ENCODE peak calls at places on chromosomes 1 and 21, in ten cellular contexts. R is left ventricle myocardium inferior; L is fibroblast of lung; H is gastrocnemius medialis; Q is heart right ventricle; X is aorta; K is stomach; S is effector memory CD4-positive, alpha-beta T cell; O is uterus; D is esophagus squamous epithelium. N is an unnamed sample. For H3K4me1, the result is how much of the 10 kb centered on the place peaks cover.

GRCh38 chr1:114510235-114511047 is 562 bp downstream of the TRIM33 start:
- DNase-seq in K (peak), X (peak), S (peak), D (no peak), R (peak), Q (peak), H (peak), O (no peak), L (no peak), N (no peak)

GRCh38 chr1:46735708-46736324 is 16.9 kb upstream of the EFCAB14 start:
- DNase-seq in D (no peak), H (no peak), R (no peak), S (no peak), O (no peak), L (peak), X (no peak), Q (no peak), K (no peak), N (no peak)

GRCh38 chr1:202143011-202143767 is 1.3 kb downstream of the ARL8A start:
- DNase-seq in X (peak), D (no peak), K (no peak), R (peak), H (peak), O (no peak), S (no peak), L (no peak), Q (no peak), N (peak)

GRCh38 chr1:242017580-242018233 is 18.8 kb upstream of the MAP1LC3C start:
- DNase-seq in R (peak), L (peak), D (no peak), S (peak), K (peak), O (no peak), Q (peak), X (peak), H (peak), N (peak)

GRCh38 chr1:29569971-29570634 is 333.8 kb downstream of the PTPRU start:
- DNase-seq in H (peak), O (no peak), K (peak), D (no peak), Q (no peak), X (no peak), S (no peak), L (peak), R (no peak), N (no peak)

GRCh38 chr1:67013573-67013972 is 40.4 kb downstream of the SLC35D1 start:
- DNase-seq in K (no peak), X (no peak), S (no peak), H (peak), Q (no peak), R (no peak), D (no peak), O (no peak), L (peak), N (no peak)

GRCh38 chr1:228087771-228088251 is 5.3 kb downstream of the ARF1 start:
- DNase-seq in K (no peak), O (no peak), X (peak), S (no peak), R (peak), H (no peak), L (peak), Q (no peak), D (no peak), N (no peak)

GRCh38 chr1:92749024-92749634 is 35.8 kb downstream of the EVI5 start:
- DNase-seq in R (no peak), O (no peak), D (no peak), X (no peak), L (peak), S (peak), H (no peak), K (peak), Q (no peak), N (no peak)

GRCh38 chr1:38045431-38046332 is 911 bp downstream of the POU3F1 start:
- DNase-seq in X (no peak), D (no peak), Q (peak), L (peak), S (no peak), O (peak), K (no peak), R (no peak), H (no peak), N (no peak)

GRCh38 chr1:47374501-47374900 is 40.9 kb downstream of the CMPK1 start:
- DNase-seq in L (peak), S (no peak), K (no peak), D (no peak), Q (no peak), O (no peak), X (no peak), H (no peak), R (no peak), N (no peak)

GRCh38 chr1:155591770-155592169 is 18.2 kb upstream of the MSTO1 start:
- DNase-seq in O (no peak), K (no peak), X (no peak), L (peak), Q (no peak), D (no peak), S (peak), H (no peak), R (no peak), N (no peak)

DNA sequence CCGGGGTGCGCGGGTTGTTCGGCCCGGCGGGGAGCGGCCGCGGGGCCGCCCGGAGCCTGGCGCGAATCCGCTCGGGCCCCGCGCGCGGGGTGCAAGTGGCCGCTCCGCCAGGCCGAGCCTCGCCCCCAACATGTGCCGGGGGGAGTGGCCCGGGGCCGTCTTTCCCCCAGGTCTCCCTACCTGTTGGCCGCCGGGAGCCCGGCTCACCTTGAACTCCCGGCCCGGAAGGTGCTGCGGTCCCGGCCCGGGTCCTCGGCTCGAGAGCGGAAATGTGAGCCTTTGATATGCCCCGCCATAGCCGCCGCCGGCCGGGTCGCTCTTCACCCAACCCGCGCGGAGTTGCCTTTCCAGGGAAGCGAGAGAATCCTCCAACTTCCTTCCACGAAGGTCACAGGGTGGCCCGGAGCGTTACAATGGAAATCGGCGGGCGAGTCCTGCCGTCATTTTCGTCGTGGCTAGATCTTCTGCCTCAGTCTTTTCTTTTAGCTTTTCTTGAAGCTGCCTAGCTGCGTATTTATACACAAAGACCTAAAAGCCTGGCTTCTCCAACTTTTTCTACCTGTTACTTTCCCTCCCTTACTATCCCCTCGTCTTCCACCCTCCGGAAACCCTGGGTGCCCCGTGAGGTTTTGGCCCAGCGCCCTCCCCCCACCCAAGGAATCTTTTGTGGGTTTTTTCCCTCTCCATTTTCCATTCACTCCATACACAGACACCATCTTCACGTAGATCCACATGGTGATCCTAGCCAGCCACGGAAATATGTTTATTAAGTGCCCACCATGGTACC is 856 bp downstream of the PTGFRN start:
- DNase-seq in O (peak), X (peak), K (peak), H (no peak), D (no peak), S (peak), R (peak), L (no peak), Q (peak), N (peak)
- H3K4me1 ChIP-seq in O (under half), X (under half), K (under half), H (under half), D (half or more), S (under half), R (half or more), L (under half), Q (under half), N (under half)

GRCh38 chr1:94230920-94231319 is 6.5 kb downstream of the ARHGAP29 start:
- DNase-seq in O (no peak), K (no peak), H (no peak), D (no peak), R (no peak), S (no peak), X (no peak), L (no peak), Q (no peak), N (no peak)
- H3K27ac ChIP-seq in O (no peak), K (no peak), H (peak), D (no peak), R (peak), S (no peak), X (no peak), L (no peak), Q (peak), N (peak)

DNA sequence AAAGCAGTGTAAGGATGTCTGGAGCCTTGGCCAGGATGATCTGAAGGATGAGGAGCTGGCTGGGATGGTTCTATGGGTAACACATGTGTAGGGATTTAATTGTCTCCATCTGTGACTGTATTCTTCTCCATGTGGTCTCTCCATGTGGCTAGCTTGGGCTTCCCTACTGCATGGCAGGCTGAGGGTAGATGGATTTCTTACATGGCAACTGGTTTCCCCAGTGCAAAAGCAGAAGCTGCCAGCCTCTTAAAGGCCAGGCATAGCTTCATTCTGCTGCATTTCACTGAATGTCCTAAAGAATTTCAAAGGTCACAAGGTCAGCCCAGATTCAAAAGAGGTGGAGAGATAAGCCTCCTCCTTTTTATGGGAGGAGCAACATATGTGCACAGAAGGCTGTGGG is 61.7 kb downstream of the XCL2 start:
- DNase-seq in L (no peak), D (no peak), X (no peak), S (no peak), R (no peak), Q (no peak), H (no peak), K (no peak), O (no peak), N (no peak)
- H3K4me1 ChIP-seq in L (under half), D (under half), X (under half), S (under half), R (under half), Q (under half), H (under half), K (under half), O (under half), N (under half)

GRCh38 chr1:32336963-32337675 is 1.1 kb upstream of the MARCKSL1 start:
- DNase-seq in D (no peak), X (no peak), K (peak), O (peak), Q (peak), H (no peak), S (peak), L (no peak), R (peak), N (no peak)

GRCh38 chr1:32335951-32336867 is at the start of gene MARCKSL1:
- DNase-seq in K (peak), L (peak), D (no peak), R (peak), X (peak), H (peak), O (peak), Q (peak), S (peak), N (peak)

GRCh38 chr1:32334864-32335618 is 992 bp downstream of the MARCKSL1 start:
- DNase-seq in S (peak), R (peak), O (peak), H (no peak), K (peak), X (peak), L (peak), Q (peak), D (no peak), N (no peak)

GRCh38 chr1:32334274-32334861 is 1.7 kb downstream of the MARCKSL1 start:
- DNase-seq in H (no peak), D (no peak), R (no peak), L (no peak), Q (no peak), O (no peak), S (no peak), K (no peak), X (no peak), N (no peak)

DNA sequence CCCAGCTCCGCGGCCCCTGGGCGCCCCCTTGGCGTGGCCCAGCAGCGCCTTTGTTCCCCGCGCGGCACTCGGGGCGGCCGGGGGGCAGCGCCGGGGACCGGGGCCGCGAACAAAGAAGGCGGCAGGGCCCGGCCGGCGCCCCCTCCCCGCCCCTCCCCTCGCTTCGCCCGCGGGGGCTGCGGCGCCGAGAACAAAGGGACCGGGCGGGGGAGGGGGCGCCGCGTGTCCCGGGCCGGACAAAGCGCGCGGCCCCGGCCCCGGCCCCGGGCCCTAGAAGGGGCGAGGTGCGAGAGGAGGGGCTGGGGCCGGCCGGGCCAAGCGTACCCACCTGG is 448 bp downstream of the MARCKSL1 start:
- DNase-seq in D (no peak), O (no peak), X (no peak), L (no peak), S (no peak), H (no peak), K (no peak), Q (no peak), R (no peak), N (no peak)
- H3K27ac ChIP-seq in D (peak), O (peak), X (no peak), L (no peak), S (peak), H (peak), K (peak), Q (peak), R (peak), N (peak)

GRCh38 chr1:89911186-89911976 is 83.5 kb upstream of the ZNF326 start:
- DNase-seq in S (no peak), K (no peak), X (no peak), R (no peak), D (no peak), O (no peak), L (peak), H (no peak), Q (no peak), N (no peak)
- H3K4me1 ChIP-seq in S (under half), K (under half), X (under half), R (half or more), D (under half), O (under half), L (under half), H (half or more), Q (under half), N (under half)

DNA sequence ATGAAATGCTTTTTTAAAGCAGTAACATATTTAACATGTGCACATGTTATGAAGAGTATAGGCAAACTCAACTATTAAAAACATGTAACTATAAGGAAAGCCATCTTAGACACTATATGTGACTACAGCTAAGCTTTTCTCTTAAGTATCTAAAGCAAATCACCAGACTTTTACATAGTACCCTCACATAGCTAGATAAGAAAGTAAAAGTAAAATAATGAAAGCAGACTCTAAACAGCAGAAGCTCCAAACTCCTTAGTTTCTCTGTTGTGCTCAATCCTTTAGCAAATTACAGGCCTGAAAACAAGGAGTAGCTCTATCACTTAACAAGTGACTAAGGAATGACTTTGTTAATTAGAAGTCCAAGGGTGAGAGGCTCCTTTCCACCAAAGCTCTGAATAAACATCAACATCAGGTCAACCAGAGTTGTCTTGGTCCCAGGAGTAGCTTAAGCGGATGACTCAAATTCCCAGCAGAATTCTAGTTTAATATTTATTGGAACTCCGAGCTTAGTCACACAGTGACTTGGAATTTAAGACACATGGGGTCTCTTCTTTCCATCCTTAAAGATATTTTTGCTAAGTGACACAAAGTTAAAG is 6.0 kb downstream of the NRIP1 start:
- DNase-seq in S (no peak), L (peak), Q (no peak), O (no peak), X (no peak), D (no peak), H (no peak), K (no peak), R (no peak), N (no peak)
- H3K27ac ChIP-seq in S (no peak), L (peak), Q (peak), O (no peak), X (no peak), D (peak), H (peak), K (no peak), R (peak), N (no peak)

GRCh38 chr1:21854751-21855131 is 42.7 kb downstream of the LDLRAD2 start:
- DNase-seq in X (peak), H (no peak), D (no peak), S (no peak), L (no peak), R (no peak), Q (no peak), O (no peak), K (no peak), N (no peak)

GRCh38 chr1:21855257-21856096 is 43.4 kb downstream of the LDLRAD2 start:
- DNase-seq in L (no peak), O (no peak), R (no peak), S (no peak), D (no peak), K (no peak), X (no peak), Q (no peak), H (no peak), N (no peak)

GRCh38 chr1:21857840-21858670 is 46.0 kb downstream of the LDLRAD2 start:
- DNase-seq in K (no peak), H (no peak), S (no peak), X (no peak), Q (no peak), R (no peak), O (no peak), L (no peak), D (no peak), N (no peak)

GRCh38 chr1:21859669-21860179 is 47.7 kb downstream of the LDLRAD2 start:
- DNase-seq in D (no peak), X (no peak), H (no peak), L (no peak), R (no peak), K (no peak), Q (no peak), S (no peak), O (no peak), N (no peak)

DNA sequence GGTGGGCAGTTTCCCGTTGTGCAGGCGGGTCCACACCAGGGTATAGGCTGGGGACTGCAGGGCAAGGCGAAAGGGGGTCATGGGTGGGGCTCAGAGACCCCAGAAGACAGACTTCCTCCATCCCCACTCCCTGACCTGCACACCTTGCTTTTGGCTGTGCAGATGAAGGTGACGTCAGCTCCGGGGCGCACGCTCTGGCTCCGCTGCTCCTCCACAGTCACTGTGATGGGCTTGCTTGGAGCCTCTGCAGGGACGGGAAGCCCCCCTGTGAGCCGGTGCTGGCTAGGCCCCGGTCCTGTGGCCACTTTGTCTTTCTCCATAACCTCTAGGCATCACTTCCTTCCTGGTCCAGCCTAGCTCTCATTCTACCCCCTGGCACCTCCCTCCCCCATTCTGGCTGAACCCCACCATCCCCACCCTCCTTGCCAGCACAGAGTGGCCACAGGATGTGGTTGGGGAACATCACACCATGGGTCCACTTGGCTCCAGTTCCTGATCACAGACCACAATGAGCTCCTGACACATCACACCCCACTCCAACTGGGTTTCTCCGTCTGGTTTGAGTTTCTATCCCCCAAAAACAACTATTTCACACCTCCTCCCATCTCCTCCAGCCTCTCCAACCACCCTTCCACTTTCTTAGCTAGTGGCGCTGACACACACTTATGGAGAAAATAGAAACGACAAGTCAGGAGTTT is 45.2 kb downstream of the LDLRAD2 start:
- DNase-seq in L (peak), S (no peak), X (no peak), O (no peak), Q (no peak), K (no peak), R (no peak), H (no peak), D (no peak), N (no peak)
- H3K4me1 ChIP-seq in L (under half), S (under half), X (under half), O (under half), Q (under half), K (under half), R (under half), H (under half), D (under half), N (under half)